ENCODE peak calls at places on chromosomes 16 and 17, in four cellular contexts. One of them, this sample, is unnamed.

GRCh38 chr17:35433075-35433894 is 985 bp upstream of the SLFN12 start:
- DNase-seq in HepG2: peak
- DNase-seq in K562: peak
- DNase-seq in SK-N-SH: no peak
- DNase-seq in this sample: peak

GRCh38 chr16:51151435-51151950 is 423 bp upstream of the SALL1 start:
- DNase-seq in HepG2: peak
- DNase-seq in K562: no peak
- DNase-seq in SK-N-SH: peak
- DNase-seq in this sample: no peak

GRCh38 chr17:38421224-38421841 is 6.9 kb upstream of the ARHGAP23 start:
- DNase-seq in HepG2: no peak
- DNase-seq in K562: no peak
- DNase-seq in SK-N-SH: no peak
- DNase-seq in this sample: no peak

GRCh38 chr16:47069841-47070584 is 73.7 kb downstream of the NETO2 start:
- DNase-seq in HepG2: no peak
- DNase-seq in K562: no peak
- DNase-seq in SK-N-SH: no peak
- DNase-seq in this sample: no peak

GRCh38 chr17:16463341-16464000 is 28.5 kb downstream of the LRRC75A start:
- DNase-seq in HepG2: no peak
- DNase-seq in K562: no peak
- DNase-seq in SK-N-SH: peak
- DNase-seq in this sample: no peak

GRCh38 chr16:5024632-5025031 is 9.1 kb downstream of the NAGPA start:
- DNase-seq in HepG2: no peak
- DNase-seq in K562: no peak
- DNase-seq in SK-N-SH: no peak
- DNase-seq in this sample: peak

GRCh38 chr16:5072334-5073278 is 963 bp downstream of the ALG1 start:
- DNase-seq in HepG2: no peak
- DNase-seq in K562: no peak
- DNase-seq in SK-N-SH: peak
- DNase-seq in this sample: no peak

GRCh38 chr16:79429276-79430128 is 171.0 kb downstream of the MAF start:
- DNase-seq in HepG2: no peak
- DNase-seq in K562: no peak
- DNase-seq in SK-N-SH: no peak
- DNase-seq in this sample: no peak

GRCh38 chr17:45247429-45248131 is 14.3 kb downstream of the SPATA32 start:
- DNase-seq in HepG2: peak
- DNase-seq in K562: peak
- DNase-seq in SK-N-SH: peak
- DNase-seq in this sample: peak

GRCh38 chr16:67431805-67432476 is 1.0 kb downstream of the HSD11B2 start:
- DNase-seq in HepG2: no peak
- DNase-seq in K562: no peak
- DNase-seq in SK-N-SH: peak
- DNase-seq in this sample: no peak

GRCh38 chr16:11639925-11640899 is 28.0 kb upstream of the SNN start:
- DNase-seq in HepG2: peak
- DNase-seq in K562: no peak
- DNase-seq in SK-N-SH: no peak
- DNase-seq in this sample: no peak

GRCh38 chr16:4868046-4868445 is 20.8 kb downstream of the UBN1 start:
- DNase-seq in HepG2: no peak
- DNase-seq in K562: no peak
- DNase-seq in SK-N-SH: no peak
- DNase-seq in this sample: no peak

GRCh38 chr16:11835891-11836652 is 15.3 kb downstream of the RSL1D1 start:
- DNase-seq in HepG2: no peak
- DNase-seq in K562: no peak
- DNase-seq in SK-N-SH: no peak
- DNase-seq in this sample: no peak

GRCh38 chr17:18235743-18236256 is 10.4 kb downstream of the LLGL1 start:
- DNase-seq in HepG2: no peak
- DNase-seq in K562: no peak
- DNase-seq in SK-N-SH: no peak
- DNase-seq in this sample: no peak

GRCh38 chr17:80771612-80772005 is 220.0 kb upstream of the CHMP6 start:
- DNase-seq in HepG2: no peak
- DNase-seq in K562: no peak
- DNase-seq in SK-N-SH: no peak
- DNase-seq in this sample: no peak

GRCh38 chr16:66617728-66618127 is 13.2 kb downstream of the CMTM3 start:
- DNase-seq in HepG2: no peak
- DNase-seq in K562: peak
- DNase-seq in SK-N-SH: no peak
- DNase-seq in this sample: no peak

GRCh38 chr16:89264800-89265550 is 47.5 kb downstream of the ZNF778 start:
- DNase-seq in HepG2: no peak
- DNase-seq in K562: no peak
- DNase-seq in SK-N-SH: no peak
- DNase-seq in this sample: no peak

GRCh38 chr16:12097523-12098428 is 121.2 kb downstream of the SNX29 start:
- DNase-seq in HepG2: peak
- DNase-seq in K562: peak
- DNase-seq in SK-N-SH: no peak
- DNase-seq in this sample: peak

GRCh38 chr16:72295914-72296313 is 124.0 kb upstream of the PMFBP1 start:
- DNase-seq in HepG2: no peak
- DNase-seq in K562: no peak
- DNase-seq in SK-N-SH: no peak
- DNase-seq in this sample: no peak

GRCh38 chr17:7989781-7990655 is 12.4 kb upstream of the GUCY2D start:
- DNase-seq in HepG2: peak
- DNase-seq in K562: peak
- DNase-seq in SK-N-SH: peak
- DNase-seq in this sample: peak

GRCh38 chr16:79182618-79183017 is 417.9 kb downstream of the MAF start:
- DNase-seq in HepG2: no peak
- DNase-seq in K562: no peak
- DNase-seq in SK-N-SH: no peak
- DNase-seq in this sample: no peak

GRCh38 chr17:69179227-69179952 is 37.7 kb upstream of the ABCA6 start:
- DNase-seq in HepG2: no peak
- DNase-seq in K562: no peak
- DNase-seq in SK-N-SH: no peak
- DNase-seq in this sample: no peak

GRCh38 chr16:80023865-80024264 is 423.3 kb upstream of the MAF start:
- DNase-seq in HepG2: peak
- DNase-seq in K562: no peak
- DNase-seq in SK-N-SH: no peak
- DNase-seq in this sample: no peak

GRCh38 chr16:61820398-61820797 is 215.8 kb downstream of the CDH8 start:
- DNase-seq in HepG2: no peak
- DNase-seq in K562: no peak
- DNase-seq in SK-N-SH: no peak
- DNase-seq in this sample: no peak

GRCh38 chr17:9021158-9021984 is at the start of gene NTN1:
- DNase-seq in HepG2: no peak
- DNase-seq in K562: peak
- DNase-seq in SK-N-SH: peak
- DNase-seq in this sample: peak

GRCh38 chr16:86587487-86587886 is 9.1 kb downstream of the FOXL1 start:
- DNase-seq in HepG2: no peak
- DNase-seq in K562: no peak
- DNase-seq in SK-N-SH: no peak
- DNase-seq in this sample: no peak

GRCh38 chr17:7922499-7923289 is 6.6 kb upstream of the RNF227 start:
- DNase-seq in HepG2: no peak
- DNase-seq in K562: no peak
- DNase-seq in SK-N-SH: no peak
- DNase-seq in this sample: no peak

GRCh38 chr16:29900102-29900887 is at the start of gene ASPHD1:
- DNase-seq in HepG2: peak
- DNase-seq in K562: peak
- DNase-seq in SK-N-SH: peak
- DNase-seq in this sample: peak

GRCh38 chr17:2396192-2396567 is 4.7 kb downstream of the MNT start:
- DNase-seq in HepG2: no peak
- DNase-seq in K562: no peak
- DNase-seq in SK-N-SH: no peak
- DNase-seq in this sample: no peak

GRCh38 chr17:2395258-2396170 is 5.3 kb downstream of the MNT start:
- DNase-seq in HepG2: peak
- DNase-seq in K562: no peak
- DNase-seq in SK-N-SH: no peak
- DNase-seq in this sample: no peak

GRCh38 chr17:2398188-2398587 is 2.7 kb downstream of the MNT start:
- DNase-seq in HepG2: no peak
- DNase-seq in K562: no peak
- DNase-seq in SK-N-SH: no peak
- DNase-seq in this sample: no peak

GRCh38 chr17:2397247-2398171 is 3.4 kb downstream of the MNT start:
- DNase-seq in HepG2: no peak
- DNase-seq in K562: no peak
- DNase-seq in SK-N-SH: no peak
- DNase-seq in this sample: no peak

DNA sequence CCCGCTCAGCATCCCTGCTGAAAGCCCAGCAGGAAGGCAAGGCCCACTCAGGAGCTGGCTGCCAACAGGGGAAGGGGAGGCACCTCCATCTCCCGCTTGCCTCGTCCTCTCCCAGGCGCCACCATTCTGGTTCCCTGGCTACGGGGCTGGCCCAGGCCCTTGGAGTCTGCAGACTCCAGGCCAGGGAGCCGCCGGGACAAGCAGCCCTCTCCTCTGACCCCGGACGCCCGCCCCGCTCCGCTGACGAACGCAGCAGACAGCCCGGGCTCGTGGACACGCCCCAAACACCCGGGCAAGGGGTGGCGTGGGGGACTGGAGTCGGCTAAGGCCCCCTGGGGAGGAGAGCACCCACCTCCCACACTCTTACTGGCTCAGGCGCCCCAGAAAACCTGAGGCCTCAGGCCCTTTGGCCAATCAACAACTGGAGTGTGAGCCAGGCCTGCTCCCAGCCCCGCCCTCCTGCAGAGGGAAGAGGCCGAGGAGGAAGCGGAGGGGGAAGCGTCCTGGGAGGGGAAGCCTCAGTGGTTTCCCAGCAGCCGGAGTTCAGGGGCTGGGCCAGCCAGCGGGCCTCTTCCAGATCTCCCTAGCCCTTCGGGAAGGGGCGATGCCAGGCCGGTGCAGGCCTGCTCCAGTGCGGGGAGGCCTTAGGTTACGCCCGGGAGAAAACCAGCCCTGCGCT is 4.2 kb downstream of the MNT start:
- DNase-seq in HepG2: peak
- DNase-seq in K562: peak
- DNase-seq in SK-N-SH: peak
- DNase-seq in this sample: peak
- TF ChIP-seq JUND in HepG2: no peak
- TF ChIP-seq JUND in K562: no peak
- TF ChIP-seq JUND in SK-N-SH: no peak
- TF ChIP-seq JUND in this sample: no peak

GRCh38 chr17:19327039-19327776 is 35.3 kb downstream of the B9D1 start:
- DNase-seq in HepG2: no peak
- DNase-seq in K562: no peak
- DNase-seq in SK-N-SH: no peak
- DNase-seq in this sample: no peak
- TF ChIP-seq JUND in HepG2: no peak
- TF ChIP-seq JUND in K562: no peak
- TF ChIP-seq JUND in SK-N-SH: no peak
- TF ChIP-seq JUND in this sample: no peak

GRCh38 chr16:2777231-2777902 is at the start of gene ELOB:
- DNase-seq in HepG2: peak
- DNase-seq in K562: peak
- DNase-seq in SK-N-SH: peak
- DNase-seq in this sample: peak
- TF ChIP-seq JUND in HepG2: no peak
- TF ChIP-seq JUND in K562: peak
- TF ChIP-seq JUND in SK-N-SH: no peak
- TF ChIP-seq JUND in this sample: no peak

DNA sequence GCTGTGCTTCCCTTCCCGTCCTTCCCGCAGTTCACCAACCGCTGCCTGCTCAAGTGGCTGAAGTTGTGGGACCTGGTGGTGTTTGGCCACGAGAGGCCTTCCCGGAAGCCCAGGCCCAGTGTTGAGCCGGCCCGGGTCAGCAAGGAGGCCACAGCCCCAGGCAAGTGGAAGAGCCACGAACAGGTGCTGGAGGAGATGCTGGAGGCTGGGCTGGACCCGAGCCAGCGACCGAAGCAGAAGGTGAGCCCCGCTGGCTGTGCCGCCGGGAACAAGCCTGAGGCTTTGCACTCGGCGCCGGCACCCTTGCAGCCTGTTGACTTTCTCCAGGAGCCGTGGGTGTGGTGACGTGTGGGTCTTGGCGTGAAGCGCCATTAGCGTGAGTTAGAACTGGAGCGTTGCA is 2.7 kb downstream of the CHTF18 start:
- DNase-seq in HepG2: no peak
- DNase-seq in K562: no peak
- DNase-seq in SK-N-SH: no peak
- DNase-seq in this sample: no peak
- TF ChIP-seq JUND in HepG2: no peak
- TF ChIP-seq JUND in K562: no peak
- TF ChIP-seq JUND in SK-N-SH: no peak
- TF ChIP-seq JUND in this sample: no peak

DNA sequence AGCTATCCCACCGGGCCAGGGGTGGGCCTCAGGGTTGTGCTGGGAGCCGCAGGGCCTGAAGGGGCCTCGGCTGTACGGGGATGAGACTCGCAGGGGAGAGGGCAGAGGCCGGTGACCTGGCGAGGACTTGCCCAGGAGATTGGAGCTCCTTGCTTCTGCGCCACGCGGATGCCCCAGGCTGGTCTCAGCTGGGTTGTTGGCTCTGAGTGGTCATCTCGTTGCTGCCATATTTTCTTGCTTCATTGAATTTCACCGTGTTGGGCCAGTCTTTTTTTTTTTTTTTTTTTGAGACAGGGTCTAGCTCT is 93.1 kb upstream of the ZNF750 start:
- DNase-seq in HepG2: no peak
- DNase-seq in K562: no peak
- DNase-seq in SK-N-SH: no peak
- DNase-seq in this sample: no peak
- TF ChIP-seq JUND in HepG2: no peak
- TF ChIP-seq JUND in K562: no peak
- TF ChIP-seq JUND in SK-N-SH: no peak
- TF ChIP-seq JUND in this sample: no peak

GRCh38 chr17:74452841-74453661 is 13.4 kb upstream of the CD300A start:
- DNase-seq in HepG2: no peak
- DNase-seq in K562: no peak
- DNase-seq in SK-N-SH: no peak
- DNase-seq in this sample: peak
- TF ChIP-seq JUND in HepG2: no peak
- TF ChIP-seq JUND in K562: no peak
- TF ChIP-seq JUND in SK-N-SH: no peak
- TF ChIP-seq JUND in this sample: no peak

GRCh38 chr17:77391668-77392375 is 251.1 kb downstream of the SEC14L1 start:
- DNase-seq in HepG2: no peak
- DNase-seq in K562: no peak
- DNase-seq in SK-N-SH: no peak
- DNase-seq in this sample: no peak
- TF ChIP-seq JUND in HepG2: no peak
- TF ChIP-seq JUND in K562: no peak
- TF ChIP-seq JUND in SK-N-SH: no peak
- TF ChIP-seq JUND in this sample: no peak